ENCODE peak calls at places on chromosomes 7 and 10, in ten cellular contexts. L is T follicular helper cell; G is Caki2; J is stimulated activated CD4-positive, alpha-beta T cell treated with anti-CD3 and anti-CD28 coated beads, Interleukin-4, amount 100 ng/mL, for 1 hour; T is Jurkat, Clone E6-1; Z is osteocyte; E is NCI-H1105 treated with DMSO at 0.1 percent for 48 hours; B is astrocyte of the hippocampus; N is GM10248; D is left colon. M is an unnamed sample.

GRCh38 chr7:42254217-42254616 is 17.2 kb upstream of the GLI3 start:
- DNase-seq in Z (no peak), L (no peak), B (no peak), N (no peak), D (no peak), J (no peak), G (no peak), E (no peak), T (no peak), M (no peak)

GRCh38 chr10:338176-339037 is 203.2 kb downstream of the ZMYND11 start:
- DNase-seq in D (no peak), Z (no peak), T (no peak), G (peak; percentile 95), L (no peak), N (no peak), E (no peak), J (no peak), B (peak; percentile 82), M (no peak)

GRCh38 chr10:10872035-10872673 is 145.5 kb upstream of the CELF2 start:
- DNase-seq in D (no peak), L (no peak), E (no peak), N (no peak), Z (no peak), B (peak; percentile 93), J (no peak), G (peak; percentile 59), T (no peak), M (no peak)

GRCh38 chr7:123773499-123773898 is 24.7 kb upstream of the WASL start:
- DNase-seq in T (no peak), G (no peak), N (no peak), Z (no peak), B (no peak), E (no peak), L (no peak), J (no peak), D (no peak), M (no peak)

GRCh38 chr10:75971402-75972211 is 540.2 kb downstream of the LRMDA start:
- DNase-seq in Z (no peak), J (no peak), T (peak; percentile 9), E (no peak), D (no peak), B (peak; percentile 62), N (no peak), G (no peak), L (no peak), M (no peak)

GRCh38 chr7:46522354-46522906 is 601.4 kb upstream of the IGFBP3 start:
- DNase-seq in T (no peak), D (no peak), B (no peak), Z (no peak), L (no peak), G (no peak), J (no peak), N (no peak), E (no peak), M (no peak)

GRCh38 chr10:132027423-132027983 is 38.2 kb upstream of the JAKMIP3 start:
- DNase-seq in L (no peak), Z (no peak), D (no peak), T (no peak), E (no peak), G (peak; percentile 6), J (no peak), B (peak; percentile 20), N (no peak), M (no peak)

GRCh38 chr7:115332691-115333090 is 410.8 kb downstream of the MDFIC start:
- DNase-seq in L (no peak), G (no peak), D (no peak), E (no peak), T (no peak), B (no peak), J (no peak), Z (no peak), N (no peak), M (no peak)

GRCh38 chr7:7104314-7104698 is 78.0 kb upstream of the C1GALT1 start:
- DNase-seq in J (no peak), B (no peak), D (no peak), L (no peak), G (no peak), N (no peak), Z (no peak), E (no peak), T (no peak), M (no peak)

GRCh38 chr10:132642732-132643008 is 105.1 kb downstream of the INPP5A start:
- DNase-seq in J (no peak), L (no peak), E (no peak), N (no peak), T (no peak), Z (no peak), G (no peak), B (no peak), D (no peak), M (no peak)

GRCh38 chr7:106420741-106421140 is 136.0 kb upstream of the NAMPT start:
- DNase-seq in N (no peak), B (no peak), G (no peak), J (no peak), T (no peak), L (no peak), Z (no peak), D (no peak), E (no peak), M (no peak)

GRCh38 chr10:34191399-34191798 is 623.7 kb downstream of the PARD3 start:
- DNase-seq in G (no peak), N (no peak), E (no peak), D (no peak), L (no peak), B (no peak), Z (no peak), T (no peak), J (no peak), M (no peak)

GRCh38 chr7:80231719-80232118 is 97.1 kb downstream of the GNAI1 start:
- DNase-seq in T (no peak), Z (no peak), E (no peak), G (no peak), D (no peak), J (no peak), B (peak; percentile 16), L (no peak), N (no peak), M (no peak)

GRCh38 chr7:129843365-129843898 is 109.3 kb downstream of the UBE2H start:
- DNase-seq in N (no peak), G (no peak), D (no peak), J (no peak), B (no peak), T (no peak), E (no peak), Z (no peak), L (no peak), M (no peak)

M was measured in left ventricle myocardium inferior.